ENCODE peak calls at places on chromosomes 16 and 17, in four cellular contexts. One of them, this sample, is unnamed.
A peak's percentile ranks its signal among the peaks of the same experiment; 100 is the strongest.

GRCh38 chr17:58278661-58279015 is 2.1 kb downstream of the MPO start:
- DNase-seq in tibial artery: no peak
- DNase-seq in fibroblast of lung: no peak
- DNase-seq in lower lobe of right lung: no peak
- DNase-seq in this sample: no peak

GRCh38 chr16:26963109-26963508 is 103.6 kb upstream of the C16orf82 start:
- DNase-seq in tibial artery: no peak
- DNase-seq in fibroblast of lung: peak; percentile 22
- DNase-seq in lower lobe of right lung: no peak
- DNase-seq in this sample: no peak

GRCh38 chr17:73719588-73720071 is 75.4 kb upstream of the SDK2 start:
- DNase-seq in tibial artery: no peak
- DNase-seq in lower lobe of right lung: no peak
- DNase-seq in fibroblast of lung: peak; percentile 16
- DNase-seq in this sample: no peak

GRCh38 chr16:56336711-56337110 is 88.6 kb downstream of the AMFR start:
- DNase-seq in tibial artery: no peak
- DNase-seq in fibroblast of lung: no peak
- DNase-seq in lower lobe of right lung: no peak
- DNase-seq in this sample: no peak

GRCh38 chr16:28984619-28985135 is at the start of gene LAT:
- DNase-seq in tibial artery: no peak
- DNase-seq in fibroblast of lung: no peak
- DNase-seq in lower lobe of right lung: no peak
- DNase-seq in this sample: no peak

GRCh38 chr17:77375917-77376651 is 235.3 kb downstream of the SEC14L1 start:
- DNase-seq in tibial artery: peak; percentile 73
- DNase-seq in fibroblast of lung: peak; percentile 84
- DNase-seq in lower lobe of right lung: no peak
- DNase-seq in this sample: no peak

GRCh38 chr16:68954871-68955635 is 111.7 kb downstream of the TANGO6 start:
- DNase-seq in lower lobe of right lung: no peak
- DNase-seq in fibroblast of lung: no peak
- DNase-seq in tibial artery: no peak
- DNase-seq in this sample: no peak

GRCh38 chr16:19520861-19521331 is 1.0 kb downstream of the GDE1 start:
- DNase-seq in lower lobe of right lung: peak; percentile 43
- DNase-seq in tibial artery: no peak
- DNase-seq in fibroblast of lung: peak; percentile 39
- DNase-seq in this sample: no peak

GRCh38 chr16:88828711-88829110 is 17.0 kb upstream of the APRT start:
- DNase-seq in tibial artery: no peak
- DNase-seq in fibroblast of lung: no peak
- DNase-seq in lower lobe of right lung: no peak
- DNase-seq in this sample: no peak

GRCh38 chr16:56610017-56610608 is 1.7 kb downstream of the MT2A start:
- DNase-seq in tibial artery: peak; percentile 85
- DNase-seq in fibroblast of lung: peak; percentile 90
- DNase-seq in lower lobe of right lung: peak; percentile 81
- DNase-seq in this sample: no peak

GRCh38 chr16:83143788-83144187 is 517.0 kb downstream of the CDH13 start:
- DNase-seq in fibroblast of lung: peak; percentile 74
- DNase-seq in lower lobe of right lung: no peak
- DNase-seq in tibial artery: no peak
- DNase-seq in this sample: no peak

GRCh38 chr17:49996495-49997255 is 1.7 kb upstream of the DLX3 start:
- DNase-seq in lower lobe of right lung: peak; percentile 77
- DNase-seq in tibial artery: peak; percentile 69
- DNase-seq in fibroblast of lung: peak; percentile 17
- DNase-seq in this sample: peak; percentile 52

GRCh38 chr16:7390974-7391373 is 58.3 kb downstream of the RBFOX1 start:
- DNase-seq in fibroblast of lung: no peak
- DNase-seq in tibial artery: no peak
- DNase-seq in lower lobe of right lung: no peak
- DNase-seq in this sample: no peak

GRCh38 chr16:65123846-65124513 is 2.1 kb upstream of the CDH11 start:
- DNase-seq in tibial artery: peak; percentile 66
- DNase-seq in fibroblast of lung: peak; percentile 19
- DNase-seq in lower lobe of right lung: no peak
- DNase-seq in this sample: no peak

GRCh38 chr17:21419299-21420239 is 43.4 kb downstream of the KCNJ12 start:
- DNase-seq in fibroblast of lung: no peak
- DNase-seq in tibial artery: no peak
- DNase-seq in lower lobe of right lung: no peak
- DNase-seq in this sample: no peak

GRCh38 chr17:74442670-74443515 is 11.0 kb downstream of the GPRC5C start:
- DNase-seq in lower lobe of right lung: peak; percentile 91
- DNase-seq in fibroblast of lung: peak; percentile 41
- DNase-seq in tibial artery: peak; percentile 95
- DNase-seq in this sample: peak; percentile 44

GRCh38 chr17:62653831-62654829 is 26.7 kb downstream of the MRC2 start:
- DNase-seq in fibroblast of lung: peak; percentile 88
- DNase-seq in lower lobe of right lung: peak; percentile 66
- DNase-seq in tibial artery: peak; percentile 74
- DNase-seq in this sample: no peak

GRCh38 chr16:58026139-58026704 is 668 bp downstream of the MMP15 start:
- DNase-seq in tibial artery: no peak
- DNase-seq in lower lobe of right lung: peak; percentile 69
- DNase-seq in fibroblast of lung: peak; percentile 56
- DNase-seq in this sample: peak; percentile 40

GRCh38 chr17:68910256-68910705 is 44.9 kb downstream of the ABCA8 start:
- DNase-seq in fibroblast of lung: peak; percentile 50
- DNase-seq in tibial artery: no peak
- DNase-seq in lower lobe of right lung: no peak
- DNase-seq in this sample: no peak

GRCh38 chr17:75840779-75841123 is 3.5 kb downstream of the UNC13D start:
- DNase-seq in tibial artery: no peak
- DNase-seq in lower lobe of right lung: no peak
- DNase-seq in fibroblast of lung: no peak
- DNase-seq in this sample: no peak

GRCh38 chr17:42111901-42112551 is 488 bp downstream of the DHX58 start:
- DNase-seq in fibroblast of lung: peak; percentile 38
- DNase-seq in lower lobe of right lung: peak; percentile 58
- DNase-seq in tibial artery: peak; percentile 78
- DNase-seq in this sample: no peak

GRCh38 chr16:78763821-78764440 is 664.5 kb downstream of the WWOX start:
- DNase-seq in tibial artery: no peak
- DNase-seq in fibroblast of lung: peak; percentile 22
- DNase-seq in lower lobe of right lung: no peak
- DNase-seq in this sample: no peak

GRCh38 chr16:13926507-13926906 is 6.6 kb downstream of the ERCC4 start:
- DNase-seq in fibroblast of lung: no peak
- DNase-seq in lower lobe of right lung: no peak
- DNase-seq in tibial artery: no peak
- DNase-seq in this sample: no peak

GRCh38 chr16:57512296-57513001 is 23.9 kb downstream of the CCDC102A start:
- DNase-seq in fibroblast of lung: no peak
- DNase-seq in tibial artery: no peak
- DNase-seq in lower lobe of right lung: peak; percentile 35
- DNase-seq in this sample: no peak

GRCh38 chr16:2043296-2043979 is 4.2 kb downstream of the NTHL1 start:
- DNase-seq in fibroblast of lung: no peak
- DNase-seq in lower lobe of right lung: no peak
- DNase-seq in tibial artery: no peak
- DNase-seq in this sample: no peak

GRCh38 chr16:67177743-67178699 is 5.7 kb downstream of the MATCAP1 start:
- DNase-seq in lower lobe of right lung: peak; percentile 91
- DNase-seq in fibroblast of lung: peak; percentile 53
- DNase-seq in tibial artery: peak; percentile 85
- DNase-seq in this sample: peak; percentile 65

GRCh38 chr16:29748077-29748759 is 2.4 kb upstream of the C16orf54 start:
- DNase-seq in lower lobe of right lung: no peak
- DNase-seq in tibial artery: no peak
- DNase-seq in fibroblast of lung: no peak
- DNase-seq in this sample: no peak

GRCh38 chr17:61511480-61512182 is 59.4 kb downstream of the TBX4 start:
- DNase-seq in tibial artery: no peak
- DNase-seq in fibroblast of lung: no peak
- DNase-seq in lower lobe of right lung: no peak
- DNase-seq in this sample: no peak

GRCh38 chr16:80317132-80318098 is 223.4 kb upstream of the DYNLRB2 start:
- DNase-seq in fibroblast of lung: peak; percentile 24
- DNase-seq in tibial artery: no peak
- DNase-seq in lower lobe of right lung: no peak
- DNase-seq in this sample: no peak

DNA sequence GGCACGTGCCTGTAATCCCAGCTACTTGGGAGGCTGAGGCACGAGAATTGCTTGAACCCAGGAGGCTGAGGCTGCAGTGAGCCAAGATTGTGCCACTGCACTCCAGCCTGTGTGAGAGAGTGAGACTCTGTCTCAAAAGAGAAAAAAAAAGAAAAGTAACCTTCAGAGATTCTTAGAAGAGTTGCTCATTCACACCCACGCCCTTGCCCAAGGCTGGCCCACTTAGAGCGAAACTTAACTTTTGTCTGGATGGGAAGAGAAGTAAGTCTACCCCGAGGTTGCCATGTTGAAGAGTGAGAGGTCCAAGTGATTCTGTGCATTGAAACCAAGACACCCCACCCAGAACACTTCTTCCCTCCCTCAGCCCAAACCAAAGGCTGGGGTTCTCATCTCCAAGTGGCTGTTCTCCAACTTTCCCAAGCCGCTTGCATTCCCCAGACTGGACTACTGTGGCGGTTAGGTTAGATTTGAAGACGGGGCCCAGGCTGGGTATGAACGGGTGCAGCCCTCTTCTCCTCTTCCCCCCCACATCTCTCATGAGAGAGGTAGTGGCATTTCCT is 2.4 kb upstream of the CISD3 start:
- DNase-seq in lower lobe of right lung: no peak
- DNase-seq in tibial artery: no peak
- DNase-seq in fibroblast of lung: no peak
- DNase-seq in this sample: no peak
- H3K4me3 ChIP-seq in lower lobe of right lung: no peak overlapping the region
- H3K4me3 ChIP-seq in tibial artery: no peak overlapping the region
- H3K4me3 ChIP-seq in fibroblast of lung: no peak overlapping the region
- H3K4me3 ChIP-seq in this sample: no peak overlapping the region

DNA sequence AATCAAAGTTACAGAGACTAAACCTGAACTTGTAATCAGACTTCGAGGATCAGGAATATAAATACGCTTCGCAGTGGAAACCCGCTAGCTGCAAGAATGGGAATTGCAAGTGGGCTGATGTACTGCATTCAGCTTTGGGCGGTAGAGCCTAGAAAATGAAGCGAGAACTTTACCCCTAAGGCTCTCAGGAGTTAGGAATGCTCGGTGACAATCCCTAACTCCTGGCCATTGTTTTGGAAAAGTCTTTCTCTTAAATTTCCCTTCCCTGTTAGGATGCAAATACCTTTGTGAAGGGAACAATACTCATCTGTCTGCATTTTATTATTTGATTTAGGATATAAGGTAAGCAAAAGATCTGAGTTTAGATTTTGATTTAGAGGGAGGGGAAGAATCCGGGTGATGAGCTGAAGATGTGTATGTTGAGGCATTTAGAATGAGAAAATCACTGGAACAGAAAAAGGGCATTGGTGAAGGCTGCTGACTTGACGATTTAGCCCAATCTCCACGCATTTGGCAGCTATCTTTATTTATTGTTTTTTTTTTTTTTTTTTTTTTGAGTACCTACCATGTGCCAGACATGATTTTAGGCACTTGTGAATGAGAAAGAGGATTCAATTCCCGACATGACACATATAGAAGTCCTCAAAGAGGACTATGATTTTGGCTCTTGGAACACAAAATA is 2.2 kb upstream of the TOX3 start:
- DNase-seq in lower lobe of right lung: no peak
- DNase-seq in fibroblast of lung: peak; percentile 24
- DNase-seq in tibial artery: no peak
- DNase-seq in this sample: no peak
- TF ChIP-seq CTCF in lower lobe of right lung: peak; percentile 16
- TF ChIP-seq CTCF in fibroblast of lung: no peak
- TF ChIP-seq CTCF in tibial artery: no peak
- TF ChIP-seq CTCF in this sample: no peak

GRCh38 chr17:8825802-8826201 is 26.6 kb upstream of the MFSD6L start:
- DNase-seq in lower lobe of right lung: no peak
- DNase-seq in tibial artery: no peak
- DNase-seq in fibroblast of lung: no peak
- DNase-seq in this sample: no peak
- H3K4me3 ChIP-seq in lower lobe of right lung: no peak overlapping the region
- H3K4me3 ChIP-seq in tibial artery: no peak overlapping the region
- H3K4me3 ChIP-seq in fibroblast of lung: no peak overlapping the region
- H3K4me3 ChIP-seq in this sample: no peak overlapping the region

DNA sequence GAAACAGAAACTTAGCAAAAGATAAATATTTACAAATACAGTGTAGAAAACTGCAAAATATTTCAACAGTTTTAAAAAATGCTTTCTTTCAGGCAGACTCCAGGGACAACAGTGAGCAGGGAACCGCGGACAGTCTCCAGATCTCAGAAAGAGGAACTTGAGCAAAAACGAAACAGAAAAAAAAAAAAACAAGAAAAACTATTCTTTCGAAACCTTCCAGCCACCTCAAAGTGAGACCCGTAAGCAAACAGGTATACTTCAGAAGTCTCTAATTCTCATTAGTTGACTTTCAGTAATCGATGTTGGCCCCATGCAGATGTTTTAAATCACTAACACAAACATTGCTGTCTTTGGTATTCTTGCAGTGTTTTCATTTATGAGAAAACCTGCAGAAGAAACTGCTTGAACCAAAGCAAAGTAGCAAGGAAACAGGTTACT is 15.7 kb upstream of the CCL1 start:
- DNase-seq in lower lobe of right lung: peak; percentile 60
- DNase-seq in tibial artery: no peak
- DNase-seq in fibroblast of lung: peak; percentile 2
- DNase-seq in this sample: peak; percentile 65
- TF ChIP-seq CTCF in lower lobe of right lung: no peak
- TF ChIP-seq CTCF in tibial artery: no peak
- TF ChIP-seq CTCF in fibroblast of lung: no peak
- TF ChIP-seq CTCF in this sample: peak; percentile 29

GRCh38 chr17:47230864-47231263 is 21.7 kb downstream of the MYL4 start:
- DNase-seq in tibial artery: no peak
- DNase-seq in lower lobe of right lung: no peak
- DNase-seq in fibroblast of lung: no peak
- DNase-seq in this sample: no peak
- H3K4me3 ChIP-seq in tibial artery: no peak overlapping the region
- H3K4me3 ChIP-seq in lower lobe of right lung: no peak overlapping the region
- H3K4me3 ChIP-seq in fibroblast of lung: no peak overlapping the region
- H3K4me3 ChIP-seq in this sample: peak overlapping the region; percentile 50

GRCh38 chr17:40129498-40129897 is 7.7 kb downstream of the MSL1 start:
- DNase-seq in lower lobe of right lung: no peak
- DNase-seq in tibial artery: no peak
- DNase-seq in fibroblast of lung: no peak
- DNase-seq in this sample: no peak
- TF ChIP-seq CTCF in lower lobe of right lung: no peak
- TF ChIP-seq CTCF in tibial artery: no peak
- TF ChIP-seq CTCF in fibroblast of lung: no peak
- TF ChIP-seq CTCF in this sample: no peak

GRCh38 chr17:45785373-45786193 is 1.5 kb downstream of the CRHR1 start:
- DNase-seq in lower lobe of right lung: no peak
- DNase-seq in tibial artery: no peak
- DNase-seq in fibroblast of lung: no peak
- DNase-seq in this sample: no peak
- H3K4me3 ChIP-seq in lower lobe of right lung: peak overlapping the region; percentile 54
- H3K4me3 ChIP-seq in tibial artery: peak overlapping the region; percentile 52
- H3K4me3 ChIP-seq in fibroblast of lung: no peak overlapping the region
- H3K4me3 ChIP-seq in this sample: no peak overlapping the region